ENCODE peak calls at places on chromosomes 12 and 14, in ten cellular contexts. Y, W, H, L, A, D, V, M, P and C are unnamed samples.

GRCh38 chr14:101600336-101600890 is 39.1 kb downstream of the DIO3 start:
- DNase-seq in Y (no peak), W (no peak), H (no peak), L (no peak), A (no peak), D (no peak), V (peak; percentile 4), M (no peak), P (no peak), C (no peak)

GRCh38 chr12:110141389-110141788 is 17.2 kb downstream of the IFT81 start:
- DNase-seq in Y (no peak), W (no peak), H (no peak), L (no peak), A (no peak), D (no peak), V (no peak), M (peak; percentile 65), P (peak; percentile 18), C (peak; percentile 92)

GRCh38 chr14:52463375-52463774 is 88.9 kb downstream of the TXNDC16 start:
- DNase-seq in Y (no peak), W (no peak), H (no peak), L (no peak), A (no peak), D (no peak), V (no peak), M (no peak), P (no peak), C (no peak)

GRCh38 chr12:12585115-12585862 is 22.6 kb upstream of the DUSP16 start:
- DNase-seq in Y (no peak), W (no peak), H (no peak), L (no peak), A (no peak), D (no peak), V (no peak), M (no peak), P (no peak), C (no peak)

GRCh38 chr12:60489071-60489470 is 893.2 kb downstream of the SLC16A7 start:
- DNase-seq in Y (no peak), W (no peak), H (no peak), L (no peak), A (no peak), D (no peak), V (no peak), M (peak; percentile 57), P (no peak), C (no peak)

GRCh38 chr14:77613207-77613606 is 3.2 kb downstream of the SPTLC2 start:
- DNase-seq in Y (no peak), W (no peak), H (no peak), L (no peak), A (peak; percentile 32), D (no peak), V (no peak), M (no peak), P (no peak), C (peak; percentile 27)

GRCh38 chr14:97846156-97846555 is 1049.0 kb downstream of the VRK1 start:
- DNase-seq in Y (no peak), W (no peak), H (no peak), L (no peak), A (no peak), D (no peak), V (no peak), M (no peak), P (no peak), C (no peak)

GRCh38 chr14:96275182-96276112 is 19.4 kb downstream of the BDKRB1 start:
- DNase-seq in Y (peak; percentile 10), W (peak; percentile 60), H (no peak), L (peak; percentile 90), A (peak; percentile 70), D (no peak), V (peak; percentile 65), M (peak; percentile 90), P (peak; percentile 52), C (peak; percentile 89)

GRCh38 chr12:49253033-49253623 is 11.8 kb upstream of the TUBA1C start:
- DNase-seq in Y (no peak), W (no peak), H (peak; percentile 53), L (no peak), A (no peak), D (no peak), V (no peak), M (peak; percentile 75), P (no peak), C (no peak)

GRCh38 chr12:108568653-108569154 is 6.3 kb downstream of the ISCU start:
- DNase-seq in Y (no peak), W (no peak), H (no peak), L (no peak), A (no peak), D (no peak), V (peak; percentile 60), M (no peak), P (no peak), C (no peak)

GRCh38 chr14:100542619-100543205 is 44.5 kb downstream of the BEGAIN start:
- DNase-seq in Y (no peak), W (no peak), H (no peak), L (no peak), A (no peak), D (no peak), V (no peak), M (no peak), P (no peak), C (no peak)

GRCh38 chr14:63493246-63493645 is 49.9 kb downstream of the PPP2R5E start:
- DNase-seq in Y (no peak), W (no peak), H (no peak), L (no peak), A (no peak), D (no peak), V (no peak), M (peak; percentile 33), P (no peak), C (peak; percentile 32)

GRCh38 chr14:76876076-76876475 is 49.9 kb downstream of the LRRC74A start:
- DNase-seq in Y (no peak), W (peak; percentile 57), H (peak; percentile 30), L (peak; percentile 77), A (peak; percentile 52), D (no peak), V (peak; percentile 49), M (peak; percentile 73), P (peak; percentile 51), C (peak; percentile 83)

GRCh38 chr14:100405752-100406455 is 82.8 kb downstream of the SLC25A47 start:
- DNase-seq in Y (no peak), W (no peak), H (no peak), L (no peak), A (no peak), D (no peak), V (no peak), M (no peak), P (no peak), C (no peak)

GRCh38 chr14:94144765-94145164 is 15.4 kb upstream of the IFI27L2 start:
- DNase-seq in Y (no peak), W (no peak), H (no peak), L (no peak), A (no peak), D (peak; percentile 9), V (no peak), M (no peak), P (no peak), C (no peak)

GRCh38 chr12:2751230-2751629 is 43.5 kb upstream of the FKBP4 start:
- DNase-seq in Y (no peak), W (no peak), H (no peak), L (no peak), A (no peak), D (no peak), V (no peak), M (no peak), P (no peak), C (no peak)

GRCh38 chr12:49515266-49515665 is 23.6 kb upstream of the KCNH3 start:
- DNase-seq in Y (no peak), W (no peak), H (peak; percentile 65), L (no peak), A (no peak), D (no peak), V (no peak), M (peak; percentile 90), P (no peak), C (peak; percentile 74)